ENCODE peak calls at places on chromosomes 1 and 21, in five cellular contexts. One of them, this sample, is unnamed.

GRCh38 chr1:63547621-63548294 is 24.4 kb downstream of the EFCAB7 start:
- DNase-seq in A673: no peak
- DNase-seq in testis: peak
- DNase-seq in suprapubic skin: no peak
- DNase-seq in right atrium auricular region: no peak
- DNase-seq in this sample: no peak

GRCh38 chr21:42532466-42533181 is 19.0 kb downstream of the SLC37A1 start:
- DNase-seq in A673: no peak
- DNase-seq in testis: peak
- DNase-seq in suprapubic skin: peak
- DNase-seq in right atrium auricular region: peak
- DNase-seq in this sample: no peak

GRCh38 chr1:77560741-77561140 is 121.7 kb downstream of the ZZZ3 start:
- DNase-seq in A673: no peak
- DNase-seq in testis: no peak
- DNase-seq in suprapubic skin: no peak
- DNase-seq in right atrium auricular region: no peak
- DNase-seq in this sample: no peak

GRCh38 chr1:110264430-110264829 is 54.3 kb downstream of the KCNC4 start:
- DNase-seq in A673: no peak
- DNase-seq in testis: no peak
- DNase-seq in suprapubic skin: no peak
- DNase-seq in right atrium auricular region: no peak
- DNase-seq in this sample: no peak

GRCh38 chr1:178133291-178133989 is 39.5 kb downstream of the RASAL2 start:
- DNase-seq in A673: no peak
- DNase-seq in testis: no peak
- DNase-seq in suprapubic skin: no peak
- DNase-seq in right atrium auricular region: no peak
- DNase-seq in this sample: no peak

GRCh38 chr1:58618303-58618702 is 41.3 kb upstream of the TACSTD2 start:
- DNase-seq in A673: no peak
- DNase-seq in testis: no peak
- DNase-seq in suprapubic skin: peak
- DNase-seq in right atrium auricular region: peak
- DNase-seq in this sample: no peak

GRCh38 chr21:43347864-43348766 is 78.8 kb downstream of the SIK1 start:
- DNase-seq in A673: no peak
- DNase-seq in testis: no peak
- DNase-seq in suprapubic skin: no peak
- DNase-seq in right atrium auricular region: no peak
- DNase-seq in this sample: no peak

GRCh38 chr21:17821121-17821520 is 2.0 kb upstream of the C21orf91 start:
- DNase-seq in A673: no peak
- DNase-seq in testis: no peak
- DNase-seq in suprapubic skin: no peak
- DNase-seq in right atrium auricular region: no peak
- DNase-seq in this sample: no peak

GRCh38 chr1:225897595-225898514 is 8.9 kb upstream of the LEFTY1 start:
- DNase-seq in A673: no peak
- DNase-seq in testis: no peak
- DNase-seq in suprapubic skin: no peak
- DNase-seq in right atrium auricular region: no peak
- DNase-seq in this sample: peak

GRCh38 chr1:117499071-117499470 is 106.8 kb upstream of the TENT5C start:
- DNase-seq in A673: no peak
- DNase-seq in testis: no peak
- DNase-seq in suprapubic skin: no peak
- DNase-seq in right atrium auricular region: no peak
- DNase-seq in this sample: no peak

GRCh38 chr1:232978091-232978634 is 27.8 kb downstream of the NTPCR start:
- DNase-seq in A673: peak
- DNase-seq in testis: no peak
- DNase-seq in suprapubic skin: no peak
- DNase-seq in right atrium auricular region: peak
- DNase-seq in this sample: no peak

GRCh38 chr1:192263436-192263835 is 53.4 kb upstream of the RGS21 start:
- DNase-seq in A673: no peak
- DNase-seq in testis: no peak
- DNase-seq in suprapubic skin: no peak
- DNase-seq in right atrium auricular region: no peak
- DNase-seq in this sample: no peak

GRCh38 chr1:7608628-7609295 is 162.3 kb upstream of the VAMP3 start:
- DNase-seq in A673: no peak
- DNase-seq in testis: no peak
- DNase-seq in suprapubic skin: peak
- DNase-seq in right atrium auricular region: no peak
- DNase-seq in this sample: no peak

GRCh38 chr1:116325922-116326321 is 47.1 kb upstream of the ATP1A1 start:
- DNase-seq in A673: no peak
- DNase-seq in testis: no peak
- DNase-seq in suprapubic skin: no peak
- DNase-seq in right atrium auricular region: no peak
- DNase-seq in this sample: peak

GRCh38 chr1:231023150-231023549 is 16.9 kb downstream of the FAM89A start:
- DNase-seq in A673: no peak
- DNase-seq in testis: no peak
- DNase-seq in suprapubic skin: no peak
- DNase-seq in right atrium auricular region: no peak
- DNase-seq in this sample: no peak

GRCh38 chr1:171718216-171718615 is 23.6 kb downstream of the VAMP4 start:
- DNase-seq in A673: no peak
- DNase-seq in testis: no peak
- DNase-seq in suprapubic skin: no peak
- DNase-seq in right atrium auricular region: no peak
- DNase-seq in this sample: no peak

GRCh38 chr1:112957133-112957812 is 1.3 kb upstream of the SLC16A1 start:
- DNase-seq in A673: peak
- DNase-seq in testis: peak
- DNase-seq in suprapubic skin: no peak
- DNase-seq in right atrium auricular region: no peak
- DNase-seq in this sample: peak

GRCh38 chr1:247338723-247339270 is 7.1 kb upstream of the ZNF496 start:
- DNase-seq in A673: no peak
- DNase-seq in testis: no peak
- DNase-seq in suprapubic skin: no peak
- DNase-seq in right atrium auricular region: no peak
- DNase-seq in this sample: no peak

DNA sequence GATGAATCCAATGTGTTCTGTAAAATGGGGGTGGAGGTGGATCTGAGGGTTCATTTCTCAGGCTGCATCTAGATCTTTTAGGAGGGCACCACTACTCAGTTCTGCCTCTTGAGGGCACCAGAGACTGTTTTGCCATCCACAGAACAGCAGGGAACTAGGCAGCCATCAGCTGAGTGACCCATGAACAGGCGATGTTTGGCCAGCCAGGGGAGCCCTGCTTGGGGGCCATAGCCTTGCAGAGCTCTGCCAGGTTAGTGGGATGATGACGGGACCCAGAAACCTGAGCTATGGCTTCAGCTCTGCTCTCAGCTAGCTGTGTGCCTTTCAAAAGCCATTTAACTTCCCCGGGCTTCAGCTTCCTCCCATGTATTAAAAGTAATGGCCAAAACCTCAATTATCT is 13.4 kb upstream of the NOS1AP start:
- DNase-seq in A673: peak
- DNase-seq in testis: peak
- DNase-seq in suprapubic skin: no peak
- DNase-seq in right atrium auricular region: no peak
- DNase-seq in this sample: peak
- H3K27ac ChIP-seq in A673: peak
- H3K27ac ChIP-seq in testis: no peak
- H3K27ac ChIP-seq in suprapubic skin: no peak
- H3K27ac ChIP-seq in right atrium auricular region: no peak
- H3K27ac ChIP-seq in this sample: no peak

DNA sequence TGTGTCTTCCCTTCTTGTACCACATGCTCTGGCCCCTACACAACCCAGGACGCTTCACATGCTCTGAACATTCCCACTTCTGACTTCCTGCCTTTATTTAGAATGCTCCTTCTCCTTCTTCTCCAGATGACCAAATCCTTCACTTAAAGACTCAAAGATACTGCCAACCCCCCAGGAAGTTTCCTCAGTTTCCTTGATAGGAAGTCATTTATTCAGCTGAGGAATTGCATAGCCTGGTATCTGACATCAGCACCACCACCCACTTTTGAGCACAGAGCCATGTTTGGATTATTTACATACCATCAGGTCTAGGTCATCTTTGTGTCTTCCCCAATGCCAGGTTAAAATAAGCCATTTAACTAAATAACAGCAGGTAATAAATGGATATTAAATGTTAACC is 42.4 kb downstream of the GFI1 start:
- DNase-seq in A673: no peak
- DNase-seq in testis: no peak
- DNase-seq in suprapubic skin: no peak
- DNase-seq in right atrium auricular region: no peak
- DNase-seq in this sample: no peak
- H3K27ac ChIP-seq in A673: no peak
- H3K27ac ChIP-seq in testis: no peak
- H3K27ac ChIP-seq in suprapubic skin: no peak
- H3K27ac ChIP-seq in right atrium auricular region: no peak
- H3K27ac ChIP-seq in this sample: no peak

DNA sequence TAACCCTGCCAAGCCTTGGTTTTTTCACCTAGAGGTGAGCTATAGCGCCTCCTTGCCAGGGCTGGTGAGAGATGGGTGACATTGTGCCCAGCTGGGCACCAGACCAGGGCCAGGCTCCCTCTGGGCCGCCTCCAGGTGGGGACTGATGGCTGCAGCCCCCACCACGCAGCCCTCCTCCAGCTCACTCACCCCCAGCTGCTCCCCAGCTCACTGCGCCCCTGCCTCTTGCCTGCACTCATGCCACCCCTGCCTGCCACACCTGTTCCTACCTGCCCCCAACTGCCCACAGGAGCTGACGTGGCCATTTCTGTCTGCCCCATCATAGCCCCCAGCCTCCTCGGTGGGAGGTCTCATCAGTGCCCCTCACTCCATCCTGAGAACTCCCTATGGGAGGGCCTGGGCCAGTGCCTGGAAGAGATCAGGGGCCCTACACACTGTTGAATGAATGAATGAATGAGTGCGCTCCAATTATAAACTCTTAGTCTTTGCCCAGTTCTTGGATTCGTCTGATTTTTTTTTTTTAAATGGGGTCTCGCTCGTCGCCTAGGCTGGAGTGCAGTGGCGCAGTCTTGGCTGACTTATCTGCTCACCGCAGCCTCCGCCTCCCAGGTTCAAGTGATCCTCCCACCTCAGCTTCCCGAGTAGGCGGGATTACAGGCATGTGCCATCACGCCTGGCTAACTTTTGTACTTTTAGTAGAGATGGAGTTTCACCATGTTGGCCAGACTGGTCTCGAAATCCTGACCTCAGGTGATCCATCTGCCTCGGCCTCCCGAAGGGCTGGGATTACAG is 26.4 kb upstream of the VPS13D start:
- DNase-seq in A673: no peak
- DNase-seq in testis: no peak
- DNase-seq in suprapubic skin: no peak
- DNase-seq in right atrium auricular region: no peak
- DNase-seq in this sample: no peak
- H3K27ac ChIP-seq in A673: no peak
- H3K27ac ChIP-seq in testis: no peak
- H3K27ac ChIP-seq in suprapubic skin: no peak
- H3K27ac ChIP-seq in right atrium auricular region: no peak
- H3K27ac ChIP-seq in this sample: peak

GRCh38 chr1:26471201-26471497 is 1.1 kb upstream of the HMGN2 start:
- DNase-seq in A673: no peak
- DNase-seq in testis: no peak
- DNase-seq in suprapubic skin: no peak
- DNase-seq in right atrium auricular region: no peak
- DNase-seq in this sample: no peak

GRCh38 chr1:26471498-26472329 is 526 bp upstream of the HMGN2 start:
- DNase-seq in A673: peak
- DNase-seq in testis: peak
- DNase-seq in suprapubic skin: peak
- DNase-seq in right atrium auricular region: peak
- DNase-seq in this sample: no peak

GRCh38 chr1:26469558-26469957 is 2.7 kb upstream of the HMGN2 start:
- DNase-seq in A673: peak
- DNase-seq in testis: no peak
- DNase-seq in suprapubic skin: peak
- DNase-seq in right atrium auricular region: no peak
- DNase-seq in this sample: no peak

GRCh38 chr1:26472330-26472900 is at the start of gene HMGN2:
- DNase-seq in A673: peak
- DNase-seq in testis: peak
- DNase-seq in suprapubic skin: peak
- DNase-seq in right atrium auricular region: peak
- DNase-seq in this sample: peak

GRCh38 chr1:26468911-26469310 is 3.3 kb upstream of the HMGN2 start:
- DNase-seq in A673: no peak
- DNase-seq in testis: peak
- DNase-seq in suprapubic skin: peak
- DNase-seq in right atrium auricular region: no peak
- DNase-seq in this sample: no peak
- H3K27ac ChIP-seq in A673: peak
- H3K27ac ChIP-seq in testis: no peak
- H3K27ac ChIP-seq in suprapubic skin: no peak
- H3K27ac ChIP-seq in right atrium auricular region: no peak
- H3K27ac ChIP-seq in this sample: no peak

GRCh38 chr1:158286487-158286886 is 3.2 kb upstream of the CD1C start:
- DNase-seq in A673: no peak
- DNase-seq in testis: no peak
- DNase-seq in suprapubic skin: no peak
- DNase-seq in right atrium auricular region: no peak
- DNase-seq in this sample: no peak

GRCh38 chr1:158289722-158290570 is at the start of gene CD1C:
- DNase-seq in A673: no peak
- DNase-seq in testis: no peak
- DNase-seq in suprapubic skin: no peak
- DNase-seq in right atrium auricular region: no peak
- DNase-seq in this sample: no peak

GRCh38 chr1:158285756-158286241 is 3.9 kb upstream of the CD1C start:
- DNase-seq in A673: no peak
- DNase-seq in testis: peak
- DNase-seq in suprapubic skin: no peak
- DNase-seq in right atrium auricular region: peak
- DNase-seq in this sample: peak

GRCh38 chr1:158283965-158284364 is 5.8 kb upstream of the CD1C start:
- DNase-seq in A673: peak
- DNase-seq in testis: no peak
- DNase-seq in suprapubic skin: no peak
- DNase-seq in right atrium auricular region: no peak
- DNase-seq in this sample: no peak

GRCh38 chr1:158286966-158287365 is 2.8 kb upstream of the CD1C start:
- DNase-seq in A673: no peak
- DNase-seq in testis: no peak
- DNase-seq in suprapubic skin: no peak
- DNase-seq in right atrium auricular region: no peak
- DNase-seq in this sample: no peak
- H3K27ac ChIP-seq in A673: no peak
- H3K27ac ChIP-seq in testis: no peak
- H3K27ac ChIP-seq in suprapubic skin: no peak
- H3K27ac ChIP-seq in right atrium auricular region: no peak
- H3K27ac ChIP-seq in this sample: no peak

GRCh38 chr1:94974824-94975223 is 47.9 kb upstream of the CNN3 start:
- DNase-seq in A673: no peak
- DNase-seq in testis: no peak
- DNase-seq in suprapubic skin: no peak
- DNase-seq in right atrium auricular region: no peak
- DNase-seq in this sample: no peak
- H3K27ac ChIP-seq in A673: peak
- H3K27ac ChIP-seq in testis: peak
- H3K27ac ChIP-seq in suprapubic skin: peak
- H3K27ac ChIP-seq in right atrium auricular region: peak
- H3K27ac ChIP-seq in this sample: no peak

This sample was measured in naive thymus-derived CD4-positive, alpha-beta T cell.